ENCODE peak calls at places on chromosome 14, in ten cellular contexts. Q, C, G, V, D, W, J, M, B and S are unnamed samples.

GRCh38 chr14:92122351-92122677 is 545 bp downstream of the CPSF2 start:
- DNase-seq in D (peak; percentile 10), M (peak; percentile 23), J (peak; percentile 20), V (no peak), B (no peak), W (peak; percentile 20), G (no peak), Q (peak; percentile 18), C (peak; percentile 22), S (peak; percentile 58)

GRCh38 chr14:31336646-31337045 is 83.7 kb downstream of the HEATR5A start:
- DNase-seq in V (no peak), D (no peak), Q (peak; percentile 18), W (no peak), J (peak; percentile 71), B (no peak), M (no peak), G (no peak), C (no peak), S (no peak)

GRCh38 chr14:104384776-104385071 is 194.8 kb upstream of the C14orf180 start:
- DNase-seq in C (no peak), D (no peak), V (no peak), B (no peak), W (no peak), G (no peak), M (no peak), J (no peak), Q (no peak), S (no peak)

GRCh38 chr14:90344285-90344684 is 12.5 kb upstream of the NRDE2 start:
- DNase-seq in M (no peak), J (no peak), W (no peak), D (no peak), Q (no peak), C (no peak), B (no peak), G (no peak), V (no peak), S (no peak)

GRCh38 chr14:22131749-22132476 is 457.1 kb downstream of the DAD1 start:
- DNase-seq in D (no peak), B (no peak), G (no peak), V (no peak), M (peak; percentile 30), W (no peak), J (peak; percentile 3), C (no peak), Q (peak; percentile 27), S (peak; percentile 32)

GRCh38 chr14:71166434-71166833 is 259.2 kb downstream of the PCNX1 start:
- DNase-seq in W (no peak), D (no peak), J (peak; percentile 85), G (peak; percentile 64), M (peak; percentile 34), B (peak; percentile 61), C (no peak), Q (peak; percentile 55), V (peak; percentile 48), S (peak; percentile 9)

GRCh38 chr14:104248203-104249055 is 110.0 kb downstream of the KIF26A start:
- DNase-seq in W (no peak), J (no peak), Q (no peak), C (no peak), V (no peak), B (no peak), D (no peak), M (no peak), G (no peak), S (no peak)

GRCh38 chr14:82029038-82029437 is 495.4 kb upstream of the SEL1L start:
- DNase-seq in B (no peak), W (no peak), Q (no peak), G (no peak), C (no peak), V (no peak), J (no peak), D (no peak), M (no peak), S (no peak)

GRCh38 chr14:61455351-61455750 is 134.0 kb downstream of the PRKCH start:
- DNase-seq in J (no peak), D (no peak), B (no peak), V (no peak), W (no peak), M (no peak), C (no peak), Q (no peak), G (no peak), S (peak; percentile 2)

DNA sequence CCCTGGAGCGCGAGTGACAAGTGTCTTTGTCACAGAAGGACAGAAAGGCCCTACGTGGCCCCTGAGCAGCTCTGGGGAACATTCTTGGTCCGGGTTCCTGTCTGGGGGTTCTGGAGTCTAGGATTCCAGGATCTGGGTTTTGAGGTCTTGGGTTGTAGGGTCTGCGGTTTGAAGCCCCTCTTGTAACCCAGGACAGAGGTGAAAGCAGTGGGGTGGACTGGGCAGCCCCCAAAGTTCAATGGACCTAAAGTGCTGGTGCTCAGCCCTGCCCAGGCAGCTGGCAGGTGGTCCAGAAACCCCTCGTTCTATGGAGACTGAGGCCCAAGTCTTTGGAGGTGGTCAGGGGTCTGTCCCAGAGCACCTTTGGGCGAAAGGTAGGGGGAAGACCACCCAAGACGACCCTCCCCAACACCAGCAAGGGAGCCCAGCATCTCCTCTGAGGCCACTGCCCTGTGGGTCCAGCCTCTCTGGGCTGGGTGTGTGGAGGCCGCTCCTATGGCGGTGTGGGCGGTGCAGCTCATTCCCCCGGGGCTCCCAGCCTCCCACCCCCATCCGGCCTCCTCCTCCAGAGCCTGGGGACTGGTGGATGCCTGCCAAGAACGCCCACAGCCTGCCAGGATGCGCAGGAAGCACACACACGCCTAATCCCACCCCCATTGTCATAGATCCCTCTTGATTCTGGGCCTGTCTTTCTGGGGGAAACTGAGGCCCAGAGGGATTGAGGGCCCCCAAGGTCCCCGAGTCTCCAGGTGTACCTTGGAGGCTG is 30.2 kb upstream of the ANKRD9 start:
- DNase-seq in J (peak; percentile 58), G (peak; percentile 50), W (no peak), Q (no peak), C (no peak), V (no peak), B (no peak), M (no peak), D (no peak), S (no peak)
- TF ChIP-seq POLR2A in J (no peak), G (no peak), W (no peak), Q (no peak), C (no peak), V (no peak), B (no peak), M (no peak), D (no peak), S (no peak)

DNA sequence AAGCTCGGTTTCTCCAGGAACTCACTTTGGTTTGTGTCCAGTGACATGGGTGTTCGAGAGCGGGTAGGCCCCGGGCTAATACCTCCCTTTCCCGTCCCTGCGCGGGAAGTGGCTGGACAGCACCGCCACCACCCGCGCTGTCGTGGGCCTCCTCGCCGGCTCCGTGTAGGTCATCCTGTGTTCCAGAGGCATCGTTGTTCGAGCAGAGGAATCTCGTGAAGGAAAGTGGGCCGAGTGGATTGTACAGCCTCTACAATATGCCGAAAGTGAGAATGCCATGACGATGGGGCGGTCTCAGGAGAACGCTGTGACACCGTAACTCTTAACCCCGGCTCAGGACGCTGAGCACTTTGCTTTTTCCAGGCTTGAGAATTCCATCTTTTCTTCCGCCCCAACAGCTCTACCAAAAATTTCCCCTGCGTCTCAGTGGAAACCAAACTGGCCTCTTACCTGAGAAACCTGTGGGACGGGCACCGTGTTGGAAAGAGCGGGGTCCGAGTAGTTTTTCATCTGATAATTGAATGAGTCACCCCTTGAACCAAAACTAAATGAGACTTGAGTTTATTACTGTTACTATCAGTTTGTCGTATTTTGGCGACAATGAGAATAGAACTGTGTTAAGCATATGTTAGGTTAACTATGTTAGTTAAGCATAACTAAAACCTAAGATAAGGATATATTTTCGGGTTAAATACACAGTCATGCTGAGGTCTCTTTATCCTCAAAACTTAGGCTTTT is 510 bp downstream of the EIF2S1 start:
- DNase-seq in V (no peak), W (no peak), D (no peak), G (no peak), B (no peak), J (no peak), M (no peak), Q (no peak), C (no peak), S (peak; percentile 83)
- TF ChIP-seq POLR2A in V (no peak), W (no peak), D (no peak), G (no peak), B (no peak), J (no peak), M (no peak), Q (no peak), C (no peak), S (peak; percentile 55)

DNA sequence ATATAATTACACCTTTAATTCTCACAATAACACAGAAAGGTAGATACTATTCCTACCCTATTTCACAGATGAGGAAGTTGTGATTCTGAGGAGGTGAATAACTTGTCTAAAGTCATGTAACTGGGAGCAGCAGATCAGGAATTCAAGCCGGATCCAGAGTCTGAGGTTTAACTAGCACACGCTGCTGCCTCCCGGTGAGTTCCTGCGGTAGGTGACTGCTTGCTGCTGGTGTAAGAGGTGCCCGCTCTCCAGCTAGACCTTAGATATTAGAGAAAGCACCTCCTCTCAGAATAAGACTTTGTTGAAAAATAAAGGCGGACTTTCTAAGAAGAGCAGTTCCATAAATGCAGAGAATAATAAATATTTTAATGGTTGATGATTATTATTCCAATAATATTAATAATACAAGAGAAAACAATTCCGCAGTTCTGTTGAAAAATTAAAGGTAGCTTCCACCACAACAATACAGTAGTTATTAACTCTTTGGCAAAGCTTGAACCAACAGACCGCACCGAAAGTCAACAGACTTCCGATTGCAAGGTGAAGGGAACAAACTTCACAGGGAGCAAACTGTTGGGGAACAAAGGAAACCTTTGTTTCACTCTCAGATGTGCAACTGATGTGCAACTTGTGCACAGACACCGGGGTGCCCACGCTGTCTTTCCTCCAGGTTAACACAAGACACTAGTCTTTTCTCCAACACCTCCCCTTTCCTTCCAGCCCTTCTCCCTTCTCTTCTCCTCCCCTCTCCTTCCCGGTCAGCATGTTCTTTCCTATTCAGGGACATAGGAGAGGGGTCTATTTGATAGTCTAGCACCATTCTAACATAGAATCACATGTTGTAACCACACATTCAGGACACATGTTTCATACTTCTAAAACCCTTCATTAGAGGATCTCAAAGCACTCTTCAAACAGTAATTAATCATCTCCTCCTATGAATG is 73.2 kb upstream of the EGLN3 start:
- DNase-seq in G (no peak), J (no peak), W (no peak), Q (no peak), D (no peak), C (no peak), M (peak; percentile 30), V (no peak), B (no peak), S (no peak)
- TF ChIP-seq POLR2A in G (no peak), J (no peak), W (no peak), Q (no peak), D (no peak), C (no peak), M (no peak), V (no peak), B (no peak), S (no peak)

DNA sequence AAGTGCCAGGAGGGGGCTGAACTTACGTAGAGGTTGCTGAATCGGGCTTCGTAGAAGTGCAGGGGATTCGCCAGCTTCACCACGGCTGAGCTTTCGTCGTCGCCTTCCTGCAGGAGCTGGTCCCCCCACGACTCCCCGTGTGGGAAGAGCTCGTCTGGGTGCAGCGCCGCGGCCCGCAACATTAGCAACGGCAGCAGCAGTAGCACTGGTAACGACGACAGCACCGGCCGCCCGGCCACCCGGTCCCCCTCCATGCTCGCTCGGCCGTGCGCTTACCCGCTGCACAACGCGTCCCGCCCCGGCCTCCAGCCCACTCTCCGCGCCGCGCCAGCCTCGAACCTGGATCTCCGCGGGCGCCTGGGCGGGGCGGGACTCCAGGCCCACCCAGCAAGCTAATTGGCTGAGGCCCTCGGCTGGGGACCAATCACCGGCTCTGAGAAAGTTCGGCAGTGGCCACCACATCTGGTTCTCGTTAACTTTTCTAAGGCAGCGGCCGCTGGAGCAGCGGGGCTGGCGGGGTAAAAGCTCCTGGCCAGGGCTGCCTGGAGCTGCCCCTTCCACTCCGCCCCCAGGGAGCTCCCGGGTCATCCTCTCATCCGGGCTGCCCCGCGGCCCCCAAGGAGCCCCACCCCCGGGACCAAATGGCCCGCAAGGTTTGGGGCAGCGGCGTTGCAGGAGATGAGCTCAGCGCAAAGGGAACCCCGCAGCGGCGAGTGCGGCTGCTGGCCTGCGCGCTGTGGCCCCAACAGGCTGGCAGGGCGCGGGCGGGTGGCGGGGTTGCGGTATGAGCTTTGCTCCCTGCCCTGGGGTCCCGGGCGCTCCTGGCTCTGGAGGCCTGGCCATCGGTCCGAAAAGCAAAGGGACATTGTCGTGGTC is at the start of gene NID2:
- DNase-seq in C (no peak), D (peak; percentile 36), J (peak; percentile 95), G (peak; percentile 80), V (peak; percentile 85), W (peak; percentile 93), B (peak; percentile 69), M (peak; percentile 82), Q (peak; percentile 77), S (peak; percentile 74)
- TF ChIP-seq POLR2A in C (no peak), D (no peak), J (peak; percentile 83), G (no peak), V (peak; percentile 58), W (peak; percentile 28), B (peak; percentile 51), M (peak; percentile 38), Q (no peak), S (no peak)